ENCODE peak calls at places on chromosomes 1 and 21, in four cellular contexts. L is astrocyte of the cerebellum, R is cardiac muscle cell, I is H7. Z is an unnamed sample.

GRCh38 chr1:59699227-59699847 is 115.4 kb upstream of the HOOK1 start:
- DNase-seq in L (peak; percentile 33), R (peak; percentile 71), I (peak; percentile 45), Z (peak; percentile 65)

GRCh38 chr1:57889686-57890360 is 466.0 kb upstream of the DAB1 start:
- DNase-seq in L (peak; percentile 47), R (peak; percentile 12), I (no peak), Z (no peak)

GRCh38 chr1:221637641-221638041 is 104.2 kb downstream of the DUSP10 start:
- DNase-seq in L (no peak), R (peak; percentile 12), I (no peak), Z (no peak)

GRCh38 chr1:35683012-35683411 is 35.7 kb downstream of the C1orf216 start:
- DNase-seq in L (no peak), R (no peak), I (no peak), Z (no peak)

GRCh38 chr1:39139723-39140360 is 64.7 kb upstream of the MACF1 start:
- DNase-seq in L (no peak), R (peak; percentile 40), I (no peak), Z (no peak)

GRCh38 chr1:2152914-2153313 is 41.7 kb downstream of the FAAP20 start:
- DNase-seq in L (no peak), R (no peak), I (no peak), Z (no peak)

GRCh38 chr1:12451560-12451900 is 166.5 kb downstream of the DHRS3 start:
- DNase-seq in L (no peak), R (no peak), I (no peak), Z (no peak)

GRCh38 chr1:242477944-242478343 is 46.6 kb downstream of the PLD5 start:
- DNase-seq in L (no peak), R (no peak), I (no peak), Z (no peak)

GRCh38 chr21:42621166-42621827 is 32.1 kb upstream of the PDE9A start:
- DNase-seq in L (no peak), R (no peak), I (no peak), Z (no peak)

GRCh38 chr1:175195281-175195680 is 2.7 kb upstream of the KIAA0040 start:
- DNase-seq in L (no peak), R (no peak), I (no peak), Z (no peak)

GRCh38 chr1:221598122-221598521 is 143.8 kb downstream of the DUSP10 start:
- DNase-seq in L (no peak), R (no peak), I (no peak), Z (no peak)

GRCh38 chr1:67948155-67949075 is 102.0 kb downstream of the DIRAS3 start:
- DNase-seq in L (peak; percentile 27), R (peak; percentile 70), I (no peak), Z (no peak)

GRCh38 chr1:3577300-3577699 is 34.0 kb downstream of the MEGF6 start:
- DNase-seq in L (peak; percentile 90), R (peak; percentile 93), I (no peak), Z (no peak)

GRCh38 chr21:45761703-45762102 is 118.2 kb downstream of the PCBP3 start:
- DNase-seq in L (no peak), R (no peak), I (no peak), Z (no peak)

GRCh38 chr1:15991427-15992186 is 12.4 kb upstream of the SRARP start:
- DNase-seq in L (no peak), R (no peak), I (peak; percentile 38), Z (no peak)

DNA sequence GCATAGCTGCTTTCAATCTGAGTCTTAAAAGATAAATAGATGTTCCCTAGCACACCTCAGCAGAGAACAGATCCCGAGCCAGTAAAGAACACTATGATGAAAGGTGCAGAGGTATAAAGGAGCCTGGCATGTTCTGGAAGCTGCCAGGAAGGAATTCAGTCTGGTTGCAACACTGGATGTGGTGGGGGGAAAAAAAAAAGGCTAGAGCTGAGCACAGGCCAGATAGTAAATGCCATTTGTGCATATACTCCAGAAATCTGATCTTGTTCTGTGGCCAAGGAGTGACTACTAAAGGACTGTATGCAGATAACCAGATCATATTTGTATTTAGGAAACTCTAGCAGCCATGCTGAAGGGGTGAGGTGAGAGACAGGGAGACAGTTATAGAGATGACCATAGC is 240.3 kb downstream of the VAV3 start:
- DNase-seq in L (no peak), R (no peak), I (no peak), Z (no peak)
- H3K4me3 ChIP-seq in L (no peak overlapping the region), R (no peak overlapping the region), I (no peak overlapping the region), Z (no peak overlapping the region)

DNA sequence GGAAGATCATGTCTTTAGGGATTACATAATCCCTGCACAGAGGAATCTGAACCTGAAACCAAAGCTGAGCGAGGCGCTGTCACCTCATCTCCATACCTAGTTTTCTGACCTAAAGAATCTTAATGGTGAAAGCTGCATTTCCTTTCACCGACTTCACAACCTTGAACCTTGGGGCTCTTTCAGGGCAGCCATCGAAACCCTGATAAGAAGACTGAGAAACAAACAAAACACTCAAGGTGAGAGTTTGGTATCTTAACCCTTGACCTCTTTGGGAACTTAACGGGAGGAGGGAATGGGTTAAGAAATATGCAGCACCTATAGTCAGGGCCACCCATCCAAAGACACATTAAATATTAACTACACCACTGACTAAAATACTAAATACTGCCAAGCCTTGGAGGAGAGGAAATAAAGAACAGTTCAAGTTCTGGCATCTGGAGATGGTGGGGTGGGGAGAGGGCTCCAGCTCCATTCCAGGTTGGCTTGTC is 2.0 kb downstream of the C1orf116 start:
- DNase-seq in L (no peak), R (no peak), I (no peak), Z (no peak)
- H3K4me3 ChIP-seq in L (no peak overlapping the region), R (no peak overlapping the region), I (no peak overlapping the region), Z (no peak overlapping the region)

GRCh38 chr1:212754715-212755114 is 36.9 kb downstream of the NSL1 start:
- DNase-seq in L (no peak), R (peak; percentile 34), I (no peak), Z (no peak)
- H3K4me3 ChIP-seq in L (no peak overlapping the region), R (no peak overlapping the region), I (no peak overlapping the region), Z (no peak overlapping the region)

GRCh38 chr21:41427556-41427955 is 1.5 kb downstream of the MX1 start:
- DNase-seq in L (no peak), R (no peak), I (no peak), Z (no peak)
- H3K4me3 ChIP-seq in L (no peak overlapping the region), R (no peak overlapping the region), I (no peak overlapping the region), Z (no peak overlapping the region)

Z was measured in HAP-1.